ENCODE peak calls at places on chromosome 1, in five cellular contexts. D, A, G, Y and R are unnamed samples.

GRCh38 chr1:200191993-200192392 is 164.5 kb downstream of the NR5A2 start:
- DNase-seq in Y (no peak), A (no peak), G (no peak), D (no peak), R (no peak)

GRCh38 chr1:81974883-81975555 is 174.3 kb downstream of the ADGRL2 start:
- DNase-seq in A (no peak), D (no peak), G (no peak), Y (peak), R (no peak)

GRCh38 chr1:231059566-231060193 is 19.6 kb upstream of the FAM89A start:
- DNase-seq in G (no peak), Y (no peak), A (no peak), D (no peak), R (peak)

GRCh38 chr1:153375511-153375910 is at the start of gene S100A12:
- DNase-seq in D (no peak), Y (no peak), A (no peak), G (no peak), R (no peak)

GRCh38 chr1:209871006-209871405 is 43.2 kb downstream of the UTP25 start:
- DNase-seq in G (no peak), Y (no peak), A (no peak), D (no peak), R (no peak)

GRCh38 chr1:217369271-217369981 is 261.5 kb downstream of the GPATCH2 start:
- DNase-seq in G (no peak), A (no peak), D (no peak), Y (peak), R (no peak)

GRCh38 chr1:89865498-89866385 is 44.9 kb downstream of the LRRC8D start:
- DNase-seq in D (no peak), A (no peak), Y (no peak), G (peak), R (peak)

GRCh38 chr1:180116964-180117763 is 37.5 kb upstream of the QSOX1 start:
- DNase-seq in D (no peak), A (no peak), G (peak), Y (no peak), R (no peak)

GRCh38 chr1:215749423-215749822 is 182.3 kb downstream of the KCTD3 start:
- DNase-seq in G (peak), D (no peak), Y (no peak), A (no peak), R (no peak)